ENCODE peak calls at places on chromosomes 13 and 19, in seven cellular contexts. One of them, this sample, is unnamed.

GRCh38 chr19:42176990-42177685 is 40.3 kb downstream of the DEDD2 start:
- DNase-seq in SK-N-SH: peak
- DNase-seq in CD8-positive, alpha-beta T cell: peak
- DNase-seq in MG63: peak
- DNase-seq in activated CD8-positive, alpha-beta memory T cell treated with anti-CD3 and anti-CD28 coated beads for 4 hours: peak
- DNase-seq in NCI-H1417 treated with DMSO at 0.1 percent for 48 hours: peak
- DNase-seq in T-helper 22 cell: peak
- DNase-seq in this sample: peak

GRCh38 chr13:80340643-80341097 is 256 bp downstream of the SPRY2 start:
- DNase-seq in NCI-H1417 treated with DMSO at 0.1 percent for 48 hours: no peak
- DNase-seq in activated CD8-positive, alpha-beta memory T cell treated with anti-CD3 and anti-CD28 coated beads for 4 hours: no peak
- DNase-seq in CD8-positive, alpha-beta T cell: no peak
- DNase-seq in MG63: no peak
- DNase-seq in T-helper 22 cell: no peak
- DNase-seq in SK-N-SH: no peak
- DNase-seq in this sample: no peak

GRCh38 chr19:55392820-55393219 is 7.1 kb downstream of the RPL28 start:
- DNase-seq in MG63: no peak
- DNase-seq in SK-N-SH: peak
- DNase-seq in T-helper 22 cell: no peak
- DNase-seq in activated CD8-positive, alpha-beta memory T cell treated with anti-CD3 and anti-CD28 coated beads for 4 hours: no peak
- DNase-seq in NCI-H1417 treated with DMSO at 0.1 percent for 48 hours: no peak
- DNase-seq in CD8-positive, alpha-beta T cell: no peak
- DNase-seq in this sample: no peak

GRCh38 chr19:46181386-46181774 is 33.3 kb downstream of the IGFL2 start:
- DNase-seq in CD8-positive, alpha-beta T cell: no peak
- DNase-seq in MG63: no peak
- DNase-seq in activated CD8-positive, alpha-beta memory T cell treated with anti-CD3 and anti-CD28 coated beads for 4 hours: no peak
- DNase-seq in NCI-H1417 treated with DMSO at 0.1 percent for 48 hours: no peak
- DNase-seq in SK-N-SH: no peak
- DNase-seq in T-helper 22 cell: no peak
- DNase-seq in this sample: no peak

GRCh38 chr19:2487090-2487489 is 11.2 kb downstream of the GADD45B start:
- DNase-seq in MG63: no peak
- DNase-seq in activated CD8-positive, alpha-beta memory T cell treated with anti-CD3 and anti-CD28 coated beads for 4 hours: no peak
- DNase-seq in T-helper 22 cell: no peak
- DNase-seq in NCI-H1417 treated with DMSO at 0.1 percent for 48 hours: no peak
- DNase-seq in CD8-positive, alpha-beta T cell: no peak
- DNase-seq in SK-N-SH: no peak
- DNase-seq in this sample: no peak

GRCh38 chr19:384801-385169 is 24.2 kb downstream of the C2CD4C start:
- DNase-seq in T-helper 22 cell: no peak
- DNase-seq in SK-N-SH: no peak
- DNase-seq in MG63: no peak
- DNase-seq in NCI-H1417 treated with DMSO at 0.1 percent for 48 hours: no peak
- DNase-seq in CD8-positive, alpha-beta T cell: no peak
- DNase-seq in activated CD8-positive, alpha-beta memory T cell treated with anti-CD3 and anti-CD28 coated beads for 4 hours: no peak
- DNase-seq in this sample: no peak

GRCh38 chr13:32791545-32792172 is 205.4 kb downstream of the PDS5B start:
- DNase-seq in CD8-positive, alpha-beta T cell: no peak
- DNase-seq in activated CD8-positive, alpha-beta memory T cell treated with anti-CD3 and anti-CD28 coated beads for 4 hours: no peak
- DNase-seq in NCI-H1417 treated with DMSO at 0.1 percent for 48 hours: no peak
- DNase-seq in T-helper 22 cell: no peak
- DNase-seq in MG63: no peak
- DNase-seq in SK-N-SH: no peak
- DNase-seq in this sample: no peak

GRCh38 chr13:38914070-38914469 is 76.6 kb downstream of the STOML3 start:
- DNase-seq in CD8-positive, alpha-beta T cell: no peak
- DNase-seq in SK-N-SH: no peak
- DNase-seq in activated CD8-positive, alpha-beta memory T cell treated with anti-CD3 and anti-CD28 coated beads for 4 hours: no peak
- DNase-seq in NCI-H1417 treated with DMSO at 0.1 percent for 48 hours: no peak
- DNase-seq in MG63: no peak
- DNase-seq in T-helper 22 cell: no peak
- DNase-seq in this sample: no peak

GRCh38 chr13:60061737-60062136 is 102.0 kb downstream of the DIAPH3 start:
- DNase-seq in SK-N-SH: no peak
- DNase-seq in MG63: no peak
- DNase-seq in NCI-H1417 treated with DMSO at 0.1 percent for 48 hours: no peak
- DNase-seq in CD8-positive, alpha-beta T cell: no peak
- DNase-seq in T-helper 22 cell: no peak
- DNase-seq in activated CD8-positive, alpha-beta memory T cell treated with anti-CD3 and anti-CD28 coated beads for 4 hours: no peak
- DNase-seq in this sample: no peak

GRCh38 chr13:43831088-43831487 is 44.3 kb upstream of the ENOX1 start:
- DNase-seq in SK-N-SH: no peak
- DNase-seq in activated CD8-positive, alpha-beta memory T cell treated with anti-CD3 and anti-CD28 coated beads for 4 hours: no peak
- DNase-seq in MG63: peak
- DNase-seq in T-helper 22 cell: no peak
- DNase-seq in CD8-positive, alpha-beta T cell: no peak
- DNase-seq in NCI-H1417 treated with DMSO at 0.1 percent for 48 hours: no peak
- DNase-seq in this sample: no peak

GRCh38 chr19:33436360-33437345 is 63.1 kb downstream of the CEBPG start:
- DNase-seq in MG63: no peak
- DNase-seq in CD8-positive, alpha-beta T cell: no peak
- DNase-seq in T-helper 22 cell: no peak
- DNase-seq in NCI-H1417 treated with DMSO at 0.1 percent for 48 hours: no peak
- DNase-seq in SK-N-SH: peak
- DNase-seq in activated CD8-positive, alpha-beta memory T cell treated with anti-CD3 and anti-CD28 coated beads for 4 hours: no peak
- DNase-seq in this sample: no peak

GRCh38 chr13:91017031-91017668 is 330.3 kb upstream of the MIR17HG start:
- DNase-seq in NCI-H1417 treated with DMSO at 0.1 percent for 48 hours: peak
- DNase-seq in CD8-positive, alpha-beta T cell: no peak
- DNase-seq in MG63: peak
- DNase-seq in activated CD8-positive, alpha-beta memory T cell treated with anti-CD3 and anti-CD28 coated beads for 4 hours: no peak
- DNase-seq in T-helper 22 cell: no peak
- DNase-seq in SK-N-SH: peak
- DNase-seq in this sample: no peak

GRCh38 chr19:41861098-41861768 is 1.2 kb downstream of the RPS19 start:
- DNase-seq in SK-N-SH: no peak
- DNase-seq in CD8-positive, alpha-beta T cell: no peak
- DNase-seq in activated CD8-positive, alpha-beta memory T cell treated with anti-CD3 and anti-CD28 coated beads for 4 hours: no peak
- DNase-seq in NCI-H1417 treated with DMSO at 0.1 percent for 48 hours: no peak
- DNase-seq in MG63: no peak
- DNase-seq in T-helper 22 cell: no peak
- DNase-seq in this sample: no peak

GRCh38 chr13:79404985-79405384 is 1.1 kb downstream of the RBM26 start:
- DNase-seq in SK-N-SH: no peak
- DNase-seq in T-helper 22 cell: no peak
- DNase-seq in NCI-H1417 treated with DMSO at 0.1 percent for 48 hours: no peak
- DNase-seq in activated CD8-positive, alpha-beta memory T cell treated with anti-CD3 and anti-CD28 coated beads for 4 hours: no peak
- DNase-seq in CD8-positive, alpha-beta T cell: no peak
- DNase-seq in MG63: no peak
- DNase-seq in this sample: no peak

This sample was measured in activated CD4-positive, CD25-positive, alpha-beta regulatory T cell treated with anti-CD3 and anti-CD28 coated beads, Interleukin-2, amount 50 U/mL, for 16 hours.